ENCODE peak calls at places on chromosomes 4 and X, in ten cellular contexts. N is heart left ventricle, Z is brain microvascular endothelial cell, P is MM.1S, M is small intestine, D is trophoblast cell, T is mammary epithelial cell, H is H9, L is GM23338, K is PC-3. I is an unnamed sample.

GRCh38 chr4:7426525-7427171 is 8.1 kb downstream of the PSAPL1 start:
- DNase-seq in N (peak; percentile 13), T (no peak), L (no peak), D (no peak), Z (no peak), K (no peak), H (peak; percentile 23), M (no peak), P (no peak), I (no peak)

GRCh38 chr4:52659016-52659721 is at the start of gene USP46:
- DNase-seq in H (peak; percentile 64), M (peak; percentile 74), T (peak; percentile 70), K (peak; percentile 77), D (peak; percentile 68), N (peak; percentile 87), Z (peak; percentile 54), P (peak; percentile 73), L (peak; percentile 79), I (peak; percentile 83)

GRCh38 chr4:122739174-122739573 is 6.7 kb downstream of the BBS12 start:
- DNase-seq in D (no peak), T (peak; percentile 83), P (no peak), K (peak; percentile 21), N (no peak), Z (peak; percentile 83), H (no peak), M (no peak), L (no peak), I (no peak)

GRCh38 chrX:8846271-8846670 is 45.1 kb upstream of the FAM9A start:
- DNase-seq in T (no peak), H (no peak), Z (no peak), D (no peak), L (no peak), P (no peak), N (no peak), M (no peak), K (no peak), I (no peak)

GRCh38 chr4:8122746-8123145 is 35.9 kb downstream of the ABLIM2 start:
- DNase-seq in Z (no peak), M (no peak), K (no peak), P (no peak), D (no peak), N (no peak), H (no peak), T (no peak), L (no peak), I (no peak)

GRCh38 chrX:49754238-49754857 is 58.6 kb upstream of the PAGE1 start:
- DNase-seq in H (peak; percentile 50), K (peak; percentile 58), N (peak; percentile 16), T (peak; percentile 3), D (no peak), L (peak; percentile 60), M (peak; percentile 15), P (peak; percentile 28), Z (peak; percentile 15), I (peak; percentile 32)

GRCh38 chrX:20857746-20858145 is 516.5 kb upstream of the CNKSR2 start:
- DNase-seq in Z (no peak), M (no peak), T (peak; percentile 43), D (no peak), K (peak; percentile 52), P (no peak), H (no peak), L (no peak), N (no peak), I (no peak)

GRCh38 chrX:76428243-76429130 is 977 bp downstream of the MAGEE1 start:
- DNase-seq in T (peak; percentile 1), L (peak; percentile 45), N (peak; percentile 14), M (peak; percentile 1), K (no peak), D (no peak), Z (no peak), H (peak; percentile 44), P (no peak), I (no peak)

GRCh38 chrX:19544693-19545305 is 29.5 kb upstream of the MAP3K15 start:
- DNase-seq in H (no peak), Z (peak; percentile 62), P (peak; percentile 55), T (peak; percentile 36), M (peak; percentile 46), L (peak; percentile 69), K (peak; percentile 76), D (peak; percentile 47), N (peak; percentile 31), I (peak; percentile 47)

GRCh38 chr4:54169176-54169575 is 59.9 kb upstream of the PDGFRA start:
- DNase-seq in Z (peak; percentile 2), H (no peak), N (no peak), P (no peak), M (no peak), L (no peak), K (no peak), T (no peak), D (no peak), I (no peak)

GRCh38 chr4:54165011-54165410 is 64.1 kb upstream of the PDGFRA start:
- DNase-seq in H (no peak), L (no peak), T (no peak), K (no peak), P (no peak), D (no peak), N (no peak), Z (no peak), M (no peak), I (no peak)

GRCh38 chr4:54167508-54167907 is 61.6 kb upstream of the PDGFRA start:
- DNase-seq in P (peak; percentile 54), H (no peak), L (no peak), K (no peak), M (no peak), T (no peak), D (no peak), N (no peak), Z (no peak), I (no peak)

GRCh38 chr4:54159543-54159942 is 59.6 kb downstream of the GSX2 start:
- DNase-seq in D (no peak), N (no peak), K (no peak), H (no peak), L (no peak), Z (no peak), P (no peak), T (no peak), M (no peak), I (no peak)

DNA sequence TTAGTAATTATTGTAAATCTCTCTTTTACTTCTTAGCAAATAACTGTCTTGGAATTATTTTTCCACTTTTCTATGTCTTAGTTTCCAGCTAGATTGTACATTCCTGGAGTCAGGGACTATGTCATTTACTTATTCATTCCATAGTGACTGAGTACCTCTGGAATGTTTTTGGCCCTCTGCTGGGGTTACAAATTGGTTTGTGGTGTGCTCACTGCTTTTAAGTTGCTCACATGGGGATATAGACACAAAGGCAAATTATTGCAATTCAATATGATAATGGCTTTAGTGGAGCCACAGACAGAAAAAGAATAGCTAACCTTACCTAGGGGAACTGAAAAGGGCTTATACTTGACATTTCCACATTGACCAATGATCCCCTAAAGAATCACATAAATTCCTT is 63.7 kb upstream of the PDGFRA start:
- DNase-seq in L (no peak), M (no peak), H (no peak), D (peak; percentile 57), P (no peak), T (peak; percentile 75), Z (peak; percentile 88), K (peak; percentile 91), N (no peak), I (no peak)
- H3K27ac ChIP-seq in L (no peak overlapping the region), M (no peak overlapping the region), H (no peak overlapping the region), D (peak overlapping the region; percentile 49), P (no peak overlapping the region), T (peak overlapping the region; percentile 18), Z (peak overlapping the region; percentile 42), K (no peak overlapping the region), N (no peak overlapping the region), I (no peak overlapping the region)

GRCh38 chr4:137390707-137391106 is 141.6 kb downstream of the PCDH18 start:
- DNase-seq in P (no peak), L (no peak), D (no peak), Z (no peak), H (no peak), M (no peak), N (no peak), K (no peak), T (no peak), I (no peak)
- H3K27ac ChIP-seq in P (no peak overlapping the region), L (no peak overlapping the region), D (no peak overlapping the region), Z (no peak overlapping the region), H (no peak overlapping the region), M (no peak overlapping the region), N (no peak overlapping the region), K (no peak overlapping the region), T (no peak overlapping the region), I (no peak overlapping the region)

DNA sequence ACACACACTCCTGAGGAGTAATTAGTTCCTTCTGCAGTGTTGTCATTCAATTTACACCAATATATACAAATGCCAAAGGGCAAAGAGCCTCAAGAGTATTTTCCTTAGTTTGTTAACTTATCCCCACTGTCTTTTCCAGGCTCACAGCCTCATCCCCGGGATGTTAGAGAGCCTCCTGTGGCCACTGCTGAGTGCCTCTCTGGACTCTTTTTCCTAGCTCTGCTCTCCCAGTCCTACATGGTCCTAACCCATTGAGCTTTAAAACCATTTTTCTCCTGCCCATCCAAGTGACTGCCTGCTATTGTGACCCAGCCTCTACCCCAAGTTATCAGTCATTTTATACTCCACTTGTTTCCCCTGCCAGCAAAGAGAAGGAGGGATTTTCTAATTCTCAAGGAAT is 23.5 kb upstream of the TTC29 start:
- DNase-seq in D (no peak), P (no peak), Z (no peak), L (no peak), K (no peak), N (no peak), H (no peak), M (no peak), T (no peak), I (no peak)
- H3K27ac ChIP-seq in D (no peak overlapping the region), P (no peak overlapping the region), Z (no peak overlapping the region), L (no peak overlapping the region), K (no peak overlapping the region), N (no peak overlapping the region), H (no peak overlapping the region), M (no peak overlapping the region), T (no peak overlapping the region), I (no peak overlapping the region)

DNA sequence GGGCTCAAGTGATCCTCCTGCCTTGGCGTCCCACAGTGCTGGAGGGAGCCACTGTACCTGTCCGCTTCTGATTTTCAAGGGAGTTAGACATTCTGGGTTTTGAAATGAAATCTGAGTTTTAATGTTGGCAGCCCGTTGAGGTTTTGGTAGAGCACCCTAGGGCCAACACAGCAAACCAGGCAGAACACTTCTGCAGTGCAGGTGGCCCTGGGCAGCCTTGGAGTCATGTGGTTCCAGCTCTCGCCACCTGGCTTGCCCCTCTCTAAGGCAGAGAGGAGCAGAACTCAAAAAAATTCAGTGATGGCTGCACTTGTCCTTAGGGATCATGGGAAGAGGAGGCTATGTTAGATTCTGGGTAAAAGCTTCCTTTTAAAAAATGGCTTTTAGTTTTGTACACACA is 74.9 kb downstream of the CLDN34 start:
- DNase-seq in T (no peak), N (no peak), M (no peak), Z (no peak), K (no peak), P (no peak), L (no peak), H (no peak), D (no peak), I (no peak)
- H3K27ac ChIP-seq in T (no peak overlapping the region), N (no peak overlapping the region), M (no peak overlapping the region), Z (no peak overlapping the region), K (no peak overlapping the region), P (no peak overlapping the region), L (peak overlapping the region; percentile 58), H (no peak overlapping the region), D (no peak overlapping the region), I (no peak overlapping the region)

GRCh38 chr4:10577495-10577894 is 107.1 kb downstream of the CLNK start:
- DNase-seq in M (no peak), T (no peak), N (no peak), P (no peak), H (no peak), D (no peak), K (no peak), Z (no peak), L (no peak), I (no peak)
- H3K27ac ChIP-seq in M (no peak overlapping the region), T (no peak overlapping the region), N (no peak overlapping the region), P (peak overlapping the region; percentile 79), H (no peak overlapping the region), D (no peak overlapping the region), K (no peak overlapping the region), Z (no peak overlapping the region), L (no peak overlapping the region), I (peak overlapping the region; percentile 22)